ENCODE peak calls at places on chromosomes 12 and 14, in nine cellular contexts. O is activated T-helper 1 cell treated with anti-CD3 and anti-CD28 coated beads, Interleukin-2, amount 50 U/mL, for 16 hours; X is NCI-H2171; L is kidney tubule cell; N is BE2C; H is endothelial cell; A is Calu3; W is dermis microvascular lymphatic vessel endothelial cell; U is mucosa of descending colon. Q is an unnamed sample.
A peak's percentile ranks its signal among the peaks of the same experiment; 100 is the strongest.

GRCh38 chr12:131511391-131511802 is 199.5 kb upstream of the SFSWAP start:
- DNase-seq in O (peak; percentile 12), W (peak; percentile 79), X (no peak), N (no peak), L (peak; percentile 85), A (no peak), H (peak; percentile 20), U (no peak), Q (no peak)

GRCh38 chr12:105296116-105297095 is 34.1 kb upstream of the C12orf75 start:
- DNase-seq in W (no peak), N (no peak), U (no peak), H (no peak), O (no peak), X (no peak), L (no peak), A (no peak), Q (no peak)

GRCh38 chr14:54187439-54187838 is 209.4 kb upstream of the CDKN3 start:
- DNase-seq in W (no peak), H (no peak), A (no peak), N (peak; percentile 39), O (no peak), L (no peak), X (no peak), U (no peak), Q (no peak)

GRCh38 chr12:111792155-111792876 is 25.6 kb downstream of the ALDH2 start:
- DNase-seq in O (no peak), X (no peak), H (no peak), U (peak; percentile 66), L (peak; percentile 48), A (no peak), N (peak; percentile 43), W (peak; percentile 14), Q (no peak)

GRCh38 chr14:73613419-73613963 is 1.2 kb downstream of the ACOT6 start:
- DNase-seq in A (no peak), W (no peak), O (no peak), L (peak; percentile 2), N (no peak), X (no peak), U (no peak), H (no peak), Q (no peak)

GRCh38 chr14:87052646-87053225 is 940.2 kb downstream of the GALC start:
- DNase-seq in N (no peak), W (no peak), A (no peak), O (no peak), X (peak; percentile 85), L (no peak), U (no peak), H (no peak), Q (no peak)

GRCh38 chr14:25406818-25407217 is 356.9 kb upstream of the STXBP6 start:
- DNase-seq in U (no peak), O (no peak), A (peak; percentile 41), H (peak; percentile 65), N (peak; percentile 14), L (peak; percentile 38), W (no peak), X (no peak), Q (no peak)

GRCh38 chr12:29463198-29463597 is 34.3 kb downstream of the OVCH1 start:
- DNase-seq in L (no peak), O (no peak), H (no peak), N (no peak), W (no peak), A (no peak), U (no peak), X (no peak), Q (peak; percentile 17)

GRCh38 chr12:92927055-92927435 is 2.0 kb downstream of the EEA1 start:
- DNase-seq in W (peak; percentile 26), N (peak; percentile 29), X (no peak), A (no peak), H (no peak), L (peak; percentile 63), U (no peak), O (peak; percentile 18), Q (no peak)

GRCh38 chr14:38836539-38836938 is 266.5 kb downstream of the SEC23A start:
- DNase-seq in L (no peak), U (no peak), N (no peak), A (no peak), X (no peak), W (no peak), O (no peak), H (no peak), Q (no peak)

GRCh38 chr14:59215353-59215752 is 26.9 kb downstream of the DAAM1 start:
- DNase-seq in U (peak; percentile 47), N (no peak), A (no peak), O (no peak), W (no peak), L (no peak), H (no peak), X (no peak), Q (no peak)

GRCh38 chr12:77760271-77761025 is 70.2 kb upstream of the NAV3 start:
- DNase-seq in W (no peak), H (no peak), U (no peak), L (no peak), A (no peak), N (no peak), O (no peak), X (no peak), Q (no peak)

GRCh38 chr12:22256076-22256475 is 78.4 kb downstream of the ST8SIA1 start:
- DNase-seq in H (no peak), X (no peak), O (no peak), A (no peak), W (no peak), L (no peak), U (no peak), N (no peak), Q (no peak)

GRCh38 chr12:54136844-54137580 is 51.8 kb downstream of the SMUG1 start:
- DNase-seq in W (no peak), A (no peak), U (no peak), N (peak; percentile 32), O (no peak), X (no peak), H (no peak), L (no peak), Q (no peak)

GRCh38 chr12:80559766-80560165 is 115.7 kb downstream of the PTPRQ start:
- DNase-seq in N (no peak), A (no peak), W (no peak), X (no peak), L (no peak), U (no peak), O (no peak), H (no peak), Q (no peak)

GRCh38 chr14:25150934-25151790 is 101.2 kb upstream of the STXBP6 start:
- DNase-seq in W (peak; percentile 44), H (no peak), U (no peak), O (no peak), N (no peak), X (peak; percentile 33), L (peak; percentile 68), A (no peak), Q (no peak)

GRCh38 chr12:18428416-18428815 is 167.1 kb downstream of the PIK3C2G start:
- DNase-seq in X (no peak), A (peak; percentile 30), N (no peak), O (no peak), L (peak; percentile 92), H (no peak), U (no peak), W (no peak), Q (no peak)

GRCh38 chr12:12436831-12437345 is 80.0 kb downstream of the BORCS5 start:
- DNase-seq in A (no peak), O (no peak), H (no peak), W (no peak), L (no peak), U (no peak), X (no peak), N (no peak), Q (no peak)

GRCh38 chr12:69698769-69699540 is at the start of gene BEST3:
- DNase-seq in L (no peak), O (no peak), W (no peak), N (no peak), X (peak; percentile 81), U (no peak), H (no peak), A (no peak), Q (no peak)

GRCh38 chr14:78075033-78075432 is 95.1 kb upstream of the NRXN3 start:
- DNase-seq in X (no peak), O (no peak), W (no peak), H (no peak), U (no peak), N (no peak), A (no peak), L (no peak), Q (no peak)

GRCh38 chr14:69612759-69613145 is 1.4 kb downstream of the SUSD6 start:
- DNase-seq in A (no peak), O (no peak), U (no peak), W (no peak), X (peak; percentile 17), L (peak; percentile 37), N (no peak), H (no peak), Q (no peak)

GRCh38 chr14:69354383-69355154 is 43.5 kb downstream of the ERH start:
- DNase-seq in N (no peak), W (no peak), O (peak; percentile 45), A (peak; percentile 13), H (no peak), L (peak; percentile 69), X (peak; percentile 12), U (peak; percentile 70), Q (no peak)

GRCh38 chr14:74618078-74618952 is 6.3 kb upstream of the LTBP2 start:
- DNase-seq in A (peak; percentile 68), O (peak; percentile 40), N (no peak), L (peak; percentile 98), X (no peak), H (no peak), U (no peak), W (peak; percentile 90), Q (peak; percentile 21)

GRCh38 chr14:22549981-22550670 is 38.9 kb downstream of the DAD1 start:
- DNase-seq in X (peak; percentile 56), U (no peak), A (no peak), O (peak; percentile 53), W (peak; percentile 58), N (no peak), H (no peak), L (no peak), Q (no peak)

GRCh38 chr12:104011265-104011664 is 38.7 kb downstream of the GLT8D2 start:
- DNase-seq in X (no peak), O (no peak), N (no peak), U (no peak), A (peak; percentile 11), W (peak; percentile 87), H (no peak), L (peak; percentile 80), Q (no peak)

GRCh38 chr12:51540996-51541395 is 50.0 kb upstream of the SCN8A start:
- DNase-seq in W (no peak), A (no peak), H (no peak), L (no peak), N (no peak), O (no peak), U (no peak), X (no peak), Q (no peak)

GRCh38 chr14:39398382-39398781 is 33.9 kb downstream of the FBXO33 start:
- DNase-seq in X (no peak), H (no peak), L (no peak), W (no peak), N (no peak), O (no peak), A (no peak), U (no peak), Q (no peak)

GRCh38 chr12:17478908-17479673 is 610.9 kb downstream of the RERGL start:
- DNase-seq in N (no peak), U (no peak), L (no peak), O (no peak), W (no peak), X (no peak), A (no peak), H (no peak), Q (no peak)